ENCODE peak calls at places on chromosomes 13 and 19, in eight cellular contexts. W is neural crest cell; H is cardiac muscle cell; N is NCI-H446; L is activated T-helper 1 cell treated with anti-CD3 and anti-CD28 coated beads, Interleukin-12 subunit alpha, Interleukin-12 subunit beta, Interleukin-2, Interleukin-4 antibody, amounts not matched to agents 30 ng/mL and 10 ng/mL and 1 ng/mL, durations not matched to agents 14 hours and 24 hours and 36 hours; A is C1 segment of cervical spinal cord; K is GM04504; Q is lung. S is an unnamed sample.
A peak's percentile ranks its signal among the peaks of the same experiment; 100 is the strongest.

GRCh38 chr19:40612831-40613668 is 11.9 kb downstream of the LTBP4 start:
- DNase-seq in Q (peak; percentile 78), K (no peak), A (no peak), L (peak; percentile 69), H (peak; percentile 31), W (no peak), N (no peak), S (peak; percentile 90)

GRCh38 chr13:48492123-48493075 is 40.5 kb downstream of the RCBTB2 start:
- DNase-seq in K (peak; percentile 52), A (peak; percentile 59), H (peak; percentile 91), Q (peak; percentile 57), W (no peak), N (no peak), L (peak; percentile 68), S (peak; percentile 82)

GRCh38 chr19:52140077-52140710 is 456 bp upstream of the ZNF616 start:
- DNase-seq in Q (no peak), N (no peak), L (no peak), K (no peak), W (no peak), H (no peak), A (no peak), S (no peak)

GRCh38 chr13:51635137-51635878 is 51.0 kb downstream of the WDFY2 start:
- DNase-seq in Q (no peak), N (no peak), W (no peak), K (no peak), A (no peak), H (no peak), L (no peak), S (no peak)

GRCh38 chr19:13633109-13633508 is 126.8 kb upstream of the CACNA1A start:
- DNase-seq in N (no peak), Q (no peak), K (no peak), H (peak; percentile 13), A (no peak), L (no peak), W (no peak), S (no peak)

GRCh38 chr19:17555929-17556813 is 722 bp downstream of the COLGALT1 start:
- DNase-seq in W (peak; percentile 26), N (no peak), H (peak; percentile 81), K (no peak), L (peak; percentile 43), Q (peak; percentile 69), A (peak; percentile 67), S (peak; percentile 41)

GRCh38 chr13:67299072-67299635 is 69.0 kb upstream of the PCDH9 start:
- DNase-seq in W (no peak), A (peak; percentile 13), L (no peak), K (peak; percentile 34), H (peak; percentile 80), Q (no peak), N (no peak), S (no peak)

GRCh38 chr13:91017031-91017668 is 330.3 kb upstream of the MIR17HG start:
- DNase-seq in H (peak; percentile 58), A (peak; percentile 0), N (no peak), W (peak; percentile 44), K (peak; percentile 7), Q (no peak), L (no peak), S (peak; percentile 51)

GRCh38 chr13:78978381-78978998 is 319.5 kb upstream of the OBI1 start:
- DNase-seq in L (peak; percentile 4), W (peak; percentile 60), A (no peak), Q (peak; percentile 51), N (peak; percentile 15), K (peak; percentile 9), H (peak; percentile 77), S (peak; percentile 55)

GRCh38 chr19:4413588-4413987 is 11.1 kb downstream of the CHAF1A start:
- DNase-seq in K (no peak), A (no peak), L (no peak), Q (no peak), N (no peak), H (no peak), W (no peak), S (no peak)

S was measured in activated CD8-positive, alpha-beta T cell treated with anti-CD3 and anti-CD28 coated beads for 36 hours.